ENCODE peak calls at places on chromosome 7, in seven cellular contexts. V is GM23338, P is uterus, F is endodermal cell, O is right lobe of liver, U is brain microvascular endothelial cell, N is colonic mucosa. M is an unnamed sample.

GRCh38 chr7:9022456-9022855 is 589.0 kb downstream of the NXPH1 start:
- DNase-seq in V (no peak), P (no peak), F (no peak), O (no peak), U (no peak), N (no peak), M (no peak)

GRCh38 chr7:151188252-151188542 is 1.1 kb upstream of the ASB10 start:
- DNase-seq in V (no peak), P (no peak), F (no peak), O (no peak), U (no peak), N (no peak), M (no peak)

GRCh38 chr7:125316451-125316850 is 386.8 kb upstream of the POT1 start:
- DNase-seq in V (peak; percentile 87), P (no peak), F (peak; percentile 91), O (no peak), U (peak; percentile 22), N (no peak), M (no peak)

GRCh38 chr7:142468871-142469652 is 211.2 kb upstream of the PRSS58 start:
- DNase-seq in V (no peak), P (no peak), F (no peak), O (no peak), U (no peak), N (no peak), M (peak; percentile 45)

GRCh38 chr7:104482362-104483042 is 154.1 kb downstream of the LHFPL3 start:
- DNase-seq in V (no peak), P (no peak), F (no peak), O (no peak), U (no peak), N (peak; percentile 77), M (no peak)

GRCh38 chr7:116150588-116150987 is 59.8 kb upstream of the TES start:
- DNase-seq in V (no peak), P (no peak), F (no peak), O (no peak), U (peak; percentile 14), N (no peak), M (no peak)

GRCh38 chr7:75906991-75907667 is 7.8 kb upstream of the POR start:
- DNase-seq in V (no peak), P (no peak), F (no peak), O (peak; percentile 73), U (no peak), N (no peak), M (no peak)

GRCh38 chr7:79046061-79046460 is 407.4 kb downstream of the MAGI2 start:
- DNase-seq in V (no peak), P (no peak), F (no peak), O (no peak), U (no peak), N (no peak), M (no peak)

GRCh38 chr7:71272509-71273214 is 140.7 kb downstream of the GALNT17 start:
- DNase-seq in V (no peak), P (peak; percentile 55), F (no peak), O (no peak), U (no peak), N (no peak), M (no peak)

GRCh38 chr7:142303650-142304049 is 45.8 kb upstream of the PRSS58 start:
- DNase-seq in V (peak; percentile 83), P (no peak), F (peak; percentile 73), O (no peak), U (no peak), N (no peak), M (no peak)

GRCh38 chr7:131057015-131057518 is 270.6 kb upstream of the MKLN1 start:
- DNase-seq in V (no peak), P (no peak), F (no peak), O (no peak), U (peak; percentile 60), N (peak; percentile 45), M (no peak)

GRCh38 chr7:137715546-137715945 is 131.2 kb downstream of the DGKI start:
- DNase-seq in V (no peak), P (no peak), F (no peak), O (no peak), U (no peak), N (no peak), M (no peak)

GRCh38 chr7:108245523-108246226 is 115.5 kb upstream of the LAMB4 start:
- DNase-seq in V (no peak), P (no peak), F (no peak), O (no peak), U (no peak), N (no peak), M (no peak)

GRCh38 chr7:108248418-108248817 is 118.3 kb upstream of the LAMB4 start:
- DNase-seq in V (no peak), P (no peak), F (no peak), O (no peak), U (no peak), N (no peak), M (no peak)

GRCh38 chr7:108247646-108248045 is 117.5 kb upstream of the LAMB4 start:
- DNase-seq in V (no peak), P (no peak), F (no peak), O (no peak), U (no peak), N (no peak), M (no peak)

GRCh38 chr7:108244110-108244509 is 113.9 kb upstream of the LAMB4 start:
- DNase-seq in V (no peak), P (no peak), F (no peak), O (no peak), U (no peak), N (no peak), M (no peak)

DNA sequence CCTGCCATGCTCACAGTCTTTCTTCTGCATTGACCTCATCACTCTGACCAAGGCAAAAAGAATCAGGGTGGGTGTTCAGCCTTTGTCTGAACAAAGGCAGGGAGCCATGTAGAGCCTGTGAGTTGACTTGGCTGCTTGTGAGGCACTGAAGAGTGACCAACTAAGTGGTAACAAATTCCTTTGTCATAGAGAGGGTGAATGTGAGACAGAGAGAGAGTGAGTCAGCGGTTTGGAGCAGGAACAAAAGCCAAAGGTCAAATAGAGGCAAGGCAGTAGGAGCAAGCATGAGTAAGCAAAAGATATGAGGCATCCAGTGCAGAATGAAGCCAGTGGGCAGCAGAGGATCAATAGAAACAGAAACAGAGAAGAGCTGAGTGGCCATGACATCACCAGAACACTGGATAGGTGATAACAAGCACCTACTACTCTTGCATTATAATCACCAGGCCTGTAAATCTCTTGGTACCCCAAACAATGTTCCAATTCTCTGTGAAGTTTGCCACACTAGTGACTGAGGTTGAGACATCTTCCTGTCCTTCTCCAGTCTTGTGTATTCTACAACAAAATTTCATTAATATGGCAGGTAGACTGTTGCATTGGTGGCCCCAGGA is 116.2 kb upstream of the LAMB4 start:
- DNase-seq in V (peak; percentile 8), P (no peak), F (peak; percentile 54), O (no peak), U (peak; percentile 95), N (no peak), M (no peak)
- H3K27ac ChIP-seq in V (no peak overlapping the region), P (no peak overlapping the region), F (peak overlapping the region; percentile 61), O (no peak overlapping the region), U (peak overlapping the region; percentile 72), N (no peak overlapping the region), M (no peak overlapping the region)

GRCh38 chr7:2248984-2249694 is 7.1 kb downstream of the NUDT1 start:
- DNase-seq in V (peak; percentile 52), P (peak; percentile 33), F (no peak), O (no peak), U (peak; percentile 94), N (peak; percentile 53), M (peak; percentile 76)
- TF ChIP-seq CTCF in V (no peak), P (no peak), F (no peak), O (no peak), U (peak; percentile 36), N (no peak), M (no peak)

GRCh38 chr7:29487424-29487823 is 76.2 kb upstream of the PRR15 start:
- DNase-seq in V (no peak), P (no peak), F (no peak), O (no peak), U (no peak), N (no peak), M (no peak)

GRCh38 chr7:29488977-29489376 is 74.7 kb upstream of the PRR15 start:
- DNase-seq in V (no peak), P (no peak), F (no peak), O (no peak), U (peak; percentile 92), N (no peak), M (no peak)

GRCh38 chr7:29486191-29486700 is 77.4 kb upstream of the PRR15 start:
- DNase-seq in V (no peak), P (no peak), F (no peak), O (no peak), U (no peak), N (no peak), M (no peak)

GRCh38 chr7:29488203-29488970 is 75.2 kb upstream of the PRR15 start:
- DNase-seq in V (no peak), P (no peak), F (no peak), O (no peak), U (no peak), N (no peak), M (no peak)

GRCh38 chr7:29490094-29490607 is 73.5 kb upstream of the PRR15 start:
- DNase-seq in V (no peak), P (no peak), F (no peak), O (no peak), U (no peak), N (no peak), M (no peak)
- H3K27ac ChIP-seq in V (no peak overlapping the region), P (no peak overlapping the region), F (no peak overlapping the region), O (no peak overlapping the region), U (peak overlapping the region; percentile 84), N (no peak overlapping the region), M (no peak overlapping the region)

GRCh38 chr7:143896667-143897066 is 5.3 kb downstream of the TCAF1 start:
- DNase-seq in V (no peak), P (no peak), F (no peak), O (no peak), U (no peak), N (no peak), M (no peak)

GRCh38 chr7:143890558-143890957 is 11.4 kb downstream of the TCAF1 start:
- DNase-seq in V (no peak), P (no peak), F (no peak), O (no peak), U (no peak), N (no peak), M (no peak)

GRCh38 chr7:143891457-143891856 is 10.5 kb downstream of the TCAF1 start:
- DNase-seq in V (no peak), P (no peak), F (no peak), O (no peak), U (no peak), N (no peak), M (no peak)

GRCh38 chr7:143889068-143889467 is 12.9 kb downstream of the TCAF1 start:
- DNase-seq in V (no peak), P (no peak), F (no peak), O (no peak), U (no peak), N (no peak), M (no peak)

DNA sequence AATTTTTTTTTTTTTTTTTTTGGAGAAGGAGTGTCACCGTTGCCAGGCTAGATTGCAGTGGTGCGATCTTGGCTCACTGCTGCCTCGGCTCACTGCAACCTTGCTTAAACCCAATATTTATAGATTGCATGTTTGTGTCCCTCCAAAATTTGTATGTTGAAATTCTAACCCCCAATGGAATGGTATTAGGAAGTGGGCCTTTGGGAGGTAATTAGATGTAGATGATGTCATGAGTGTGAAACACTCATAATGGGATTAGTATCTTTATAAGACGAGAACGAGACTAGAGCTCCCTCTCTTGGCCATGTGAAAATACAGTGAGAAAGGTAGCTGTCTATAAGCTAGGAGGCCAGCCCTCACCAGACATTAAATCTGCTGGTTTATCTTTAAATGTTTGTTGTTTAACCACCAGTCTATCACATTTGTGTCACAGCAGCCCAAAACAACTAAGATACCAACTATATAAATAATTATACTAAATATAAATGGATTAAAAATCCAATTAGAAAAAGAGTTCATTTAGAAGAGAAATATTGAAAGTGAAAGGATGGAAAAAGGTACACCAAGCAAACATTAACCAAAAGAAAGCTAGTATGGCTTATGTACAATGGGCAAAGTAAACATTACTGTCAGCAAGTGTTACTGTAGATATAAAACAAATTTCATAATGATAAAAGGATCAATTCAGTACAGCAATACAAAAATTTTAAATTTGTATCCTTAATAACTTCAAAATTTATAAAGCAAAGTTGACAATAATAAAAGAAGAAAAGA is 9.3 kb downstream of the TCAF1 start:
- DNase-seq in V (peak; percentile 81), P (no peak), F (peak; percentile 61), O (peak; percentile 55), U (peak; percentile 58), N (no peak), M (no peak)
- TF ChIP-seq CTCF in V (peak; percentile 66), P (no peak), F (peak; percentile 81), O (peak; percentile 49), U (peak; percentile 65), N (peak; percentile 25), M (no peak)